ENCODE peak calls at places on chromosomes 3 and 15, in eight cellular contexts. One of them, this sample, is unnamed. For H3K9me3, the result is how much of the 10 kb centered on the place peaks cover.

GRCh38 chr3:12253521-12253920 is 35.3 kb upstream of the PPARG start:
- DNase-seq in heart left ventricle: no peak
- DNase-seq in body of pancreas: no peak
- DNase-seq in AG04450: no peak
- DNase-seq in tibial nerve: no peak
- DNase-seq in breast epithelium: no peak
- DNase-seq in psoas muscle: no peak
- DNase-seq in RWPE2: no peak
- DNase-seq in this sample: no peak

GRCh38 chr15:95601525-95601924 is 729.0 kb upstream of the NR2F2 start:
- DNase-seq in AG04450: no peak
- DNase-seq in RWPE2: no peak
- DNase-seq in psoas muscle: no peak
- DNase-seq in body of pancreas: no peak
- DNase-seq in breast epithelium: no peak
- DNase-seq in heart left ventricle: no peak
- DNase-seq in tibial nerve: no peak
- DNase-seq in this sample: no peak

GRCh38 chr3:102156426-102156825 is 278.4 kb upstream of the ZPLD1 start:
- DNase-seq in psoas muscle: no peak
- DNase-seq in breast epithelium: no peak
- DNase-seq in heart left ventricle: no peak
- DNase-seq in RWPE2: peak
- DNase-seq in AG04450: peak
- DNase-seq in tibial nerve: no peak
- DNase-seq in body of pancreas: peak
- DNase-seq in this sample: no peak

GRCh38 chr3:14428087-14429067 is 26.0 kb downstream of the SLC6A6 start:
- DNase-seq in psoas muscle: peak
- DNase-seq in AG04450: no peak
- DNase-seq in RWPE2: no peak
- DNase-seq in body of pancreas: no peak
- DNase-seq in heart left ventricle: no peak
- DNase-seq in tibial nerve: no peak
- DNase-seq in breast epithelium: no peak
- DNase-seq in this sample: no peak

GRCh38 chr3:60579734-60580133 is 671.5 kb downstream of the FHIT start:
- DNase-seq in psoas muscle: no peak
- DNase-seq in tibial nerve: no peak
- DNase-seq in RWPE2: no peak
- DNase-seq in heart left ventricle: no peak
- DNase-seq in body of pancreas: no peak
- DNase-seq in AG04450: peak
- DNase-seq in breast epithelium: no peak
- DNase-seq in this sample: no peak

GRCh38 chr15:48440084-48440483 is 108.9 kb downstream of the DUT start:
- DNase-seq in heart left ventricle: no peak
- DNase-seq in psoas muscle: peak
- DNase-seq in RWPE2: no peak
- DNase-seq in breast epithelium: no peak
- DNase-seq in body of pancreas: peak
- DNase-seq in tibial nerve: no peak
- DNase-seq in AG04450: peak
- DNase-seq in this sample: no peak

GRCh38 chr3:22399566-22399965 is 648.6 kb upstream of the ZNF385D start:
- DNase-seq in AG04450: no peak
- DNase-seq in RWPE2: no peak
- DNase-seq in tibial nerve: no peak
- DNase-seq in breast epithelium: no peak
- DNase-seq in heart left ventricle: no peak
- DNase-seq in psoas muscle: no peak
- DNase-seq in body of pancreas: no peak
- DNase-seq in this sample: no peak

GRCh38 chr15:66698318-66698961 is 3.6 kb upstream of the SMAD6 start:
- DNase-seq in AG04450: no peak
- DNase-seq in psoas muscle: peak
- DNase-seq in tibial nerve: no peak
- DNase-seq in body of pancreas: peak
- DNase-seq in breast epithelium: no peak
- DNase-seq in heart left ventricle: peak
- DNase-seq in RWPE2: no peak
- DNase-seq in this sample: peak

GRCh38 chr15:37095197-37095992 is 5.0 kb downstream of the MEIS2 start:
- DNase-seq in tibial nerve: no peak
- DNase-seq in heart left ventricle: no peak
- DNase-seq in AG04450: no peak
- DNase-seq in RWPE2: no peak
- DNase-seq in psoas muscle: peak
- DNase-seq in breast epithelium: no peak
- DNase-seq in body of pancreas: no peak
- DNase-seq in this sample: peak
- H3K4me3 ChIP-seq in tibial nerve: no peak
- H3K4me3 ChIP-seq in heart left ventricle: peak
- H3K4me3 ChIP-seq in AG04450: no peak
- H3K4me3 ChIP-seq in RWPE2: peak
- H3K4me3 ChIP-seq in psoas muscle: peak
- H3K4me3 ChIP-seq in breast epithelium: peak
- H3K4me3 ChIP-seq in body of pancreas: no peak
- H3K4me3 ChIP-seq in this sample: peak

GRCh38 chr3:32148356-32148755 is 41.9 kb downstream of the GPD1L start:
- DNase-seq in AG04450: no peak
- DNase-seq in tibial nerve: no peak
- DNase-seq in RWPE2: no peak
- DNase-seq in psoas muscle: no peak
- DNase-seq in breast epithelium: no peak
- DNase-seq in heart left ventricle: no peak
- DNase-seq in body of pancreas: no peak
- DNase-seq in this sample: no peak

GRCh38 chr3:32143849-32144757 is 37.7 kb downstream of the GPD1L start:
- DNase-seq in heart left ventricle: peak
- DNase-seq in breast epithelium: no peak
- DNase-seq in psoas muscle: no peak
- DNase-seq in body of pancreas: peak
- DNase-seq in RWPE2: no peak
- DNase-seq in tibial nerve: peak
- DNase-seq in AG04450: peak
- DNase-seq in this sample: no peak

GRCh38 chr3:32146669-32147315 is 40.4 kb downstream of the GPD1L start:
- DNase-seq in heart left ventricle: no peak
- DNase-seq in body of pancreas: no peak
- DNase-seq in psoas muscle: no peak
- DNase-seq in breast epithelium: no peak
- DNase-seq in tibial nerve: no peak
- DNase-seq in RWPE2: no peak
- DNase-seq in AG04450: no peak
- DNase-seq in this sample: no peak

GRCh38 chr3:32147509-32147908 is 41.1 kb downstream of the GPD1L start:
- DNase-seq in tibial nerve: no peak
- DNase-seq in RWPE2: no peak
- DNase-seq in AG04450: no peak
- DNase-seq in breast epithelium: no peak
- DNase-seq in heart left ventricle: no peak
- DNase-seq in body of pancreas: no peak
- DNase-seq in psoas muscle: no peak
- DNase-seq in this sample: no peak

DNA sequence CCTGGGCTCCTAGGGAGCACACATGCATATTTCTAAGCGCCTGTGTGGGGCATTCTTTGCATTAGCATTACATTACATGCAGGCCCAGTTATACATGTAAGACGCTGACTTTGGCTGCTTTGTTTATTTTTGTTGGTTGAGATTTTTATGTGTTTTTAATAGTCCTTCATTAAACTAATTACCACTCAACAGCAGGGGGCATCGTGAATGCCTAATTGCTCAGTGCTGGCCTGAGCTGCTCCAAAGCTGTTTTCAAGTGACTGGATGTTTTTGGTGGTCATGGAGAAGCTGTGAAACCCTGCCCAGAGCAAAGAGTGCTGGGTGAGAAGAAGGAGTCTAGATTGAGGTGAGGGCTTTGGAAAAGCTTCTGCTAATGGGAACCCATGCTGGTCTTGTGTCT is 41.5 kb downstream of the GPD1L start:
- DNase-seq in RWPE2: no peak
- DNase-seq in breast epithelium: no peak
- DNase-seq in body of pancreas: no peak
- DNase-seq in psoas muscle: no peak
- DNase-seq in AG04450: no peak
- DNase-seq in heart left ventricle: no peak
- DNase-seq in tibial nerve: no peak
- DNase-seq in this sample: no peak
- TF ChIP-seq CTCF in RWPE2: peak
- TF ChIP-seq CTCF in breast epithelium: no peak
- TF ChIP-seq CTCF in body of pancreas: no peak
- TF ChIP-seq CTCF in psoas muscle: no peak
- TF ChIP-seq CTCF in AG04450: no peak
- TF ChIP-seq CTCF in heart left ventricle: no peak
- TF ChIP-seq CTCF in tibial nerve: no peak
- TF ChIP-seq CTCF in this sample: no peak

DNA sequence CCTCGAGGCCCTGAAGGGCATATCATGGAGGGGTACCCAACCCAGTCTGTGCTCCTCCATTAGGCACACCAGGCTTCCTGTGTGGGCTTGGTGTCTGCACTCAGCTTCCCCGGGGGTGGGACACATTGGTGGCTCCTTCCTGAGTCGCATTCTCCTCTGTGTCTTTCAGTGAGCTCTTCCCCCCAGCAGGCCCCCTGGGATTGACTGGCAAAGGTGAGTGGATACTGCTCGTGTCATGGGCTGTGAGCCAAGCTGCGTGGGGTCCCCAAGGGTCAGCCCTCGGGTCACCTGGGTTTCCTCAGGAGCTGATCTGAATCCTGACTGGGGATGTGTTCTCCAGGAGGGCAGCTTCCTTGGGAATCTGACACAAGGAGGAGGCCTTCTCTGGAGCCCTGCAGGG is 231.0 kb downstream of the SNRPN start:
- DNase-seq in body of pancreas: no peak
- DNase-seq in RWPE2: peak
- DNase-seq in AG04450: no peak
- DNase-seq in tibial nerve: no peak
- DNase-seq in breast epithelium: no peak
- DNase-seq in heart left ventricle: no peak
- DNase-seq in psoas muscle: peak
- DNase-seq in this sample: no peak
- H3K9me3 ChIP-seq in body of pancreas: under half
- H3K9me3 ChIP-seq in RWPE2: half or more
- H3K9me3 ChIP-seq in AG04450: half or more
- H3K9me3 ChIP-seq in tibial nerve: under half
- H3K9me3 ChIP-seq in breast epithelium: half or more
- H3K9me3 ChIP-seq in heart left ventricle: under half
- H3K9me3 ChIP-seq in psoas muscle: under half
- H3K9me3 ChIP-seq in this sample: half or more

GRCh38 chr3:112034436-112034835 is at the start of gene TMPRSS7:
- DNase-seq in RWPE2: no peak
- DNase-seq in psoas muscle: no peak
- DNase-seq in tibial nerve: no peak
- DNase-seq in body of pancreas: no peak
- DNase-seq in AG04450: no peak
- DNase-seq in breast epithelium: no peak
- DNase-seq in heart left ventricle: no peak
- DNase-seq in this sample: no peak
- H3K4me3 ChIP-seq in RWPE2: no peak
- H3K4me3 ChIP-seq in psoas muscle: no peak
- H3K4me3 ChIP-seq in tibial nerve: no peak
- H3K4me3 ChIP-seq in body of pancreas: no peak
- H3K4me3 ChIP-seq in AG04450: no peak
- H3K4me3 ChIP-seq in breast epithelium: no peak
- H3K4me3 ChIP-seq in heart left ventricle: no peak
- H3K4me3 ChIP-seq in this sample: no peak

DNA sequence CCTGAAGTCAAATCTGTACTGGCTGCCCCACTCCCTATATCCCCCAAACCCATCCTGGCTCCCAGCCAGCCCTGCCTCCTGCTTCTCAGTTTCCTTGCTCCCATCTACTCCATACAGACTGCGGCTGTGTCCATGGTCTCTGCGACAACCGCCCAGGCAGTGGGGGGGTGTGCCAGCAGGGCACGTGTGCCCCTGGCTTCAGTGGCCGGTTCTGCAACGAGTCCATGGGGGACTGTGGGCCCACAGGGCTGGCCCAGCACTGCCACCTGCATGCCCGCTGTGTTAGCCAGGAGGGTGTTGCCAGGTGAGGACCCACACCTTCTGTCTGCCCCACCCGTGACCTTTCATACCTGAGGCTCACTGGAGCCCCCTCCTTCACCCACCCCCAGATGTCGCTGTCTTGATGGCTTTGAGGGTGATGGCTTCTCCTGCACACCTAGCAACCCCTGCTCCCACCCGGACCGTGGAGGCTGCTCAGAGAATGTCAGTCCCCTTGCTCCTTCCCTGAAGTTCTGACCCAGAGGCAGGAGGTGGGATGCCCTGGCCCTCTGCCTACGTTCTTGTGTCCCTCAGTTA is 14.7 kb downstream of the STAB1 start:
- DNase-seq in psoas muscle: no peak
- DNase-seq in tibial nerve: no peak
- DNase-seq in breast epithelium: no peak
- DNase-seq in RWPE2: no peak
- DNase-seq in body of pancreas: no peak
- DNase-seq in AG04450: no peak
- DNase-seq in heart left ventricle: no peak
- DNase-seq in this sample: no peak
- TF ChIP-seq CTCF in psoas muscle: no peak
- TF ChIP-seq CTCF in tibial nerve: no peak
- TF ChIP-seq CTCF in breast epithelium: no peak
- TF ChIP-seq CTCF in RWPE2: no peak
- TF ChIP-seq CTCF in body of pancreas: no peak
- TF ChIP-seq CTCF in AG04450: no peak
- TF ChIP-seq CTCF in heart left ventricle: no peak
- TF ChIP-seq CTCF in this sample: no peak

GRCh38 chr15:27248251-27248650 is 277.3 kb downstream of the GABRG3 start:
- DNase-seq in tibial nerve: no peak
- DNase-seq in body of pancreas: no peak
- DNase-seq in psoas muscle: no peak
- DNase-seq in breast epithelium: no peak
- DNase-seq in AG04450: no peak
- DNase-seq in heart left ventricle: no peak
- DNase-seq in RWPE2: no peak
- DNase-seq in this sample: no peak
- H3K9me3 ChIP-seq in tibial nerve: under half
- H3K9me3 ChIP-seq in body of pancreas: under half
- H3K9me3 ChIP-seq in psoas muscle: under half
- H3K9me3 ChIP-seq in breast epithelium: under half
- H3K9me3 ChIP-seq in AG04450: under half
- H3K9me3 ChIP-seq in heart left ventricle: under half
- H3K9me3 ChIP-seq in RWPE2: under half
- H3K9me3 ChIP-seq in this sample: under half

GRCh38 chr3:168803536-168803935 is 707.8 kb upstream of the GOLIM4 start:
- DNase-seq in psoas muscle: no peak
- DNase-seq in heart left ventricle: no peak
- DNase-seq in breast epithelium: no peak
- DNase-seq in RWPE2: no peak
- DNase-seq in AG04450: no peak
- DNase-seq in tibial nerve: no peak
- DNase-seq in body of pancreas: no peak
- DNase-seq in this sample: no peak
- H3K4me3 ChIP-seq in psoas muscle: no peak
- H3K4me3 ChIP-seq in heart left ventricle: no peak
- H3K4me3 ChIP-seq in breast epithelium: no peak
- H3K4me3 ChIP-seq in RWPE2: no peak
- H3K4me3 ChIP-seq in AG04450: no peak
- H3K4me3 ChIP-seq in tibial nerve: no peak
- H3K4me3 ChIP-seq in body of pancreas: no peak
- H3K4me3 ChIP-seq in this sample: no peak

This sample was measured in left lung.